ENCODE peak calls at places on chromosomes 3 and 15, in seven cellular contexts. P is neural progenitor cell, X is cardiac muscle cell, J is astrocyte, H is stomach, N is IMR-90, O is left ventricle myocardium inferior. B is an unnamed sample. For H3K36me3 and H3K4me1, the result is how much of the 10 kb centered on the place peaks cover.

GRCh38 chr15:91849180-91849579 is 4.3 kb upstream of the SLCO3A1 start:
- DNase-seq in P (no peak), X (no peak), J (no peak), H (no peak), N (no peak), O (no peak), B (no peak)

GRCh38 chr3:93843981-93844380 is 129.7 kb downstream of the PROS1 start:
- DNase-seq in P (no peak), X (no peak), J (peak), H (no peak), N (peak), O (no peak), B (no peak)

GRCh38 chr15:100852630-100853029 is 27.0 kb upstream of the ALDH1A3 start:
- DNase-seq in P (no peak), X (no peak), J (no peak), H (peak), N (no peak), O (no peak), B (no peak)

GRCh38 chr3:73405853-73406252 is 218.9 kb downstream of the PDZRN3 start:
- DNase-seq in P (no peak), X (no peak), J (no peak), H (no peak), N (peak), O (no peak), B (no peak)

GRCh38 chr3:66858656-66859381 is 139.3 kb upstream of the KBTBD8 start:
- DNase-seq in P (peak), X (no peak), J (no peak), H (no peak), N (no peak), O (no peak), B (no peak)

GRCh38 chr15:76172782-76173181 is 113.0 kb downstream of the TMEM266 start:
- DNase-seq in P (no peak), X (no peak), J (no peak), H (no peak), N (no peak), O (no peak), B (no peak)

GRCh38 chr3:126545544-126545943 is 13.2 kb downstream of the C3orf22 start:
- DNase-seq in P (no peak), X (no peak), J (no peak), H (peak), N (no peak), O (no peak), B (no peak)

GRCh38 chr3:38582941-38583645 is 66.4 kb downstream of the SCN5A start:
- DNase-seq in P (no peak), X (no peak), J (no peak), H (peak), N (no peak), O (no peak), B (peak)

GRCh38 chr3:87191641-87192040 is 35.5 kb upstream of the CHMP2B start:
- DNase-seq in P (no peak), X (no peak), J (peak), H (no peak), N (no peak), O (no peak), B (no peak)

GRCh38 chr15:40549894-40550293 is 14.9 kb downstream of the CCDC32 start:
- DNase-seq in P (no peak), X (peak), J (no peak), H (peak), N (no peak), O (peak), B (no peak)

GRCh38 chr15:90648137-90649070 is 68.7 kb upstream of the BLM start:
- DNase-seq in P (peak), X (peak), J (peak), H (peak), N (peak), O (peak), B (peak)

GRCh38 chr3:132660745-132661067 is 577 bp downstream of the UBA5 start:
- DNase-seq in P (no peak), X (no peak), J (peak), H (no peak), N (peak), O (no peak), B (no peak)

GRCh38 chr3:106172780-106173179 is 304.0 kb upstream of the CBLB start:
- DNase-seq in P (no peak), X (no peak), J (peak), H (no peak), N (no peak), O (no peak), B (no peak)

GRCh38 chr3:43583481-43583880 is 38.3 kb downstream of the ANO10 start:
- DNase-seq in P (no peak), X (no peak), J (no peak), H (no peak), N (no peak), O (no peak), B (no peak)

GRCh38 chr3:38115645-38116427 is 21.1 kb downstream of the ACAA1 start:
- DNase-seq in P (no peak), X (no peak), J (no peak), H (no peak), N (no peak), O (no peak), B (no peak)

GRCh38 chr3:12920967-12921366 is 79.6 kb upstream of the RPL32 start:
- DNase-seq in P (no peak), X (no peak), J (no peak), H (no peak), N (no peak), O (no peak), B (no peak)

GRCh38 chr3:12921736-12922135 is 80.4 kb upstream of the RPL32 start:
- DNase-seq in P (no peak), X (no peak), J (no peak), H (no peak), N (peak), O (no peak), B (no peak)

GRCh38 chr3:12916159-12916558 is 74.8 kb upstream of the RPL32 start:
- DNase-seq in P (no peak), X (no peak), J (no peak), H (no peak), N (no peak), O (no peak), B (no peak)

GRCh38 chr3:12918231-12918630 is 76.9 kb upstream of the RPL32 start:
- DNase-seq in P (no peak), X (no peak), J (no peak), H (no peak), N (no peak), O (no peak), B (no peak)

DNA sequence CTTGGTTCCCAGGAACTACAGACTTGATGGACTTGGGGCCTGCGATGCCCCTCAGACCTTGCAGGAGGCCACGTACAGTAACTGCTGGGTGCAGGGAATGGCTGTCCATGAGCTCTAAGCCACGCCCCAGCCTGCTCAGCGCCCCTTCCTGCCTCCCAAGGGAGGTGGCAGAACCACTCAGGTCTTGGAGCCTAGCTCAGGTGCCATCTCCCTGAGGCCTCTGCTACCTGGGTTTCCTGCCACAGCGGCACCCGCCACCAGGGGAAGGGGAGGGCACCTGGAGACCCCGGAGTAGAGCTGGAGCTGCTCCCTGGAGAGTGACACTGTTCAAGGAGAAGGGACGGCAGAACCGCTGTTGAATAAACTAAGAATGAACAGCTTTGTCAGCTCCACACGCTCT is 77.8 kb upstream of the RPL32 start:
- DNase-seq in P (no peak), X (no peak), J (no peak), H (no peak), N (no peak), O (no peak), B (no peak)
- H3K36me3 ChIP-seq in P (under half), X (under half), J (under half), H (half or more), N (under half), O (half or more), B (under half)

GRCh38 chr15:64583983-64584382 is 123.6 kb downstream of the ZNF609 start:
- DNase-seq in P (no peak), X (no peak), J (no peak), H (no peak), N (no peak), O (no peak), B (no peak)

GRCh38 chr15:64583519-64583918 is 123.1 kb downstream of the ZNF609 start:
- DNase-seq in P (no peak), X (no peak), J (no peak), H (no peak), N (no peak), O (no peak), B (no peak)

GRCh38 chr15:64586974-64587373 is 126.6 kb downstream of the ZNF609 start:
- DNase-seq in P (no peak), X (no peak), J (no peak), H (no peak), N (no peak), O (no peak), B (no peak)

GRCh38 chr15:64589435-64590084 is 129.2 kb downstream of the ZNF609 start:
- DNase-seq in P (no peak), X (no peak), J (no peak), H (no peak), N (no peak), O (no peak), B (no peak)

DNA sequence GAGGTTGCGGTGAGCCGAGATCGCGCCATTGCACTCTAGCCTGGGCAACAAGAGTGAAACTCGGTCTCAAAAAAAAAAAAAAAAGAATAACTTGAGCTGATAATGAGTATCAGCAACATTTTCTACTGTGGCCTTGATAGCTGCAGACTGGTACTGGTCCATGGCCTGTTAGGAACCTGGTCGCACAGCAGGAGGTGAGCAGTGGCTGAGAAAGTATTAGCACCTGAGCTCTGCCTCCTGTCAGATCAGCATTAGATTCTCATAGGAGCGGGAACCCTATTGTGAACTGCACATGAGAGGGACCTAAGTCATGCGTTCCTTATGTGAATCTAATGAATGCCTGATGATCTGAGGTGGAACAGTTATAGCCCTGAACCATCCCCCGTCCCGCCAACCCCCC is 125.9 kb downstream of the ZNF609 start:
- DNase-seq in P (no peak), X (no peak), J (no peak), H (no peak), N (no peak), O (no peak), B (no peak)
- H3K4me1 ChIP-seq in P (under half), X (under half), J (under half), H (under half), N (under half), O (under half), B (half or more)

DNA sequence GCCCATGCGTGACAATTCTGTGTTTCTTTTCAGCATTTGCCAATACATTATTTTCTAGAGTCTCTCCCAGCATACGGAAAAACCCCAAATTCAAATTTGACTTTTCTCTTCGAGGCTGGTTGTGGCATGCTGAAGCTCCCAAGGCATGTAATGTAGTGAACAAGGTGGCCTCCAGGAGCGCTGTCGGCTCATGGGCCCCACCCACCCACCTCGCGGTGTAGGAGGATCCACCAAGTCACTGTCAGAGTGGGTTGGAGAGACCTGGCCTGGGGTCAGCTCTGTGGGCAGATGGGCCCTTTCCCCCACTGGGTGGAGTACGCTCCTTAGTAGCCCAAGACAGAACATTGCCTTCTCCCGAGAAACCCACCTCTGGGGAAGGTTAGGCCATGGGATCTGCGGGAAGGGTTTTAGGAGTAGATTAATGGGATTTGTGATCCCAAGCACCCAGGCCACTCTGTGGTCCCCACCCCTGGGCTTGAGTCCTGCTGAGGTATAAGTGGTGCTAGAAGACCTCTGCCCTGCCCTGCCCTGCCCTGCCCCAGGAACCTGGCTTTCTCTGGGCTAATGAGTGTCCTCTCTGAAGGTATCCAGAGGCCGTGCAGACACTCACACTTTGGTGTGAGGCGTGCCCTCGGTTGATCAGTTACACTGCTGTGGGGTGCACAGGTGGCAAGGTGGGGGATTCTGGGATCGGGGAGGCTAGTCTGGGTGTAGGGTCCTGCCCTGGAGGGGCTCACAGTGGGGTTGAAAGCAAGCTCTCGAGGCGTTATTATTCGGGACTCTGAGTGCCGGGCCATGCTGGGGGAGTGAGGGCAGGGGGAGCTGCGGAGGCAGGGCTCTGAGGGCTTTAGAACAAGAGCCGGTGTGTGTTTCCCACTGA is 97.9 kb downstream of the APBA2 start:
- DNase-seq in P (no peak), X (no peak), J (no peak), H (no peak), N (no peak), O (no peak), B (peak)
- H3K27ac ChIP-seq in P (no peak), X (no peak), J (no peak), H (no peak), N (no peak), O (no peak), B (no peak)

GRCh38 chr3:47000922-47001730 is 21.7 kb downstream of the NBEAL2 start:
- DNase-seq in P (no peak), X (no peak), J (no peak), H (no peak), N (no peak), O (no peak), B (no peak)
- H3K36me3 ChIP-seq in P (under half), X (under half), J (under half), H (half or more), N (under half), O (half or more), B (under half)

GRCh38 chr15:36809380-36809779 is 230.0 kb downstream of the CDIN1 start:
- DNase-seq in P (no peak), X (no peak), J (no peak), H (no peak), N (no peak), O (no peak), B (no peak)
- H3K4me1 ChIP-seq in P (under half), X (half or more), J (under half), H (under half), N (under half), O (under half), B (under half)

DNA sequence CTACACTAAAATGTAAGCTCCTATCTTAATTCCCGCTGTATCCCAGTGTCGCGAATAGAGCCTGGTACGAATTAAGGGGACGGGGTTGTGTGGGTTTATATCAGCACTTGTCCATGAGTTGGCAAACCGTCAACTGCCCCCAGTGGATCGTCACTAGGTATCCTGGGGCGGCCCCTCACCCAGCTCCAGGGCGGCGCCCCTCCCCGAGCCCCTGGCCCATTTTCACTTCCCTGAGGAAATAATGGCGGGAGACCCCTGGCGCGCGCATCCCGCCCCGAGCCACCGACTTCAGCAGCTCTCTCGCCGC is 428 bp downstream of the RUVBL1 start:
- DNase-seq in P (no peak), X (no peak), J (no peak), H (no peak), N (no peak), O (no peak), B (no peak)
- H3K27ac ChIP-seq in P (peak), X (peak), J (peak), H (peak), N (peak), O (peak), B (peak)

GRCh38 chr15:60426870-60427528 is 29.2 kb upstream of the ANXA2 start:
- DNase-seq in P (no peak), X (no peak), J (peak), H (no peak), N (peak), O (no peak), B (no peak)
- H3K36me3 ChIP-seq in P (under half), X (under half), J (under half), H (under half), N (under half), O (under half), B (under half)

GRCh38 chr15:41927516-41927915 is 33.7 kb upstream of the SPTBN5 start:
- DNase-seq in P (no peak), X (no peak), J (no peak), H (no peak), N (no peak), O (no peak), B (no peak)
- H3K4me1 ChIP-seq in P (under half), X (under half), J (under half), H (under half), N (under half), O (half or more), B (under half)

DNA sequence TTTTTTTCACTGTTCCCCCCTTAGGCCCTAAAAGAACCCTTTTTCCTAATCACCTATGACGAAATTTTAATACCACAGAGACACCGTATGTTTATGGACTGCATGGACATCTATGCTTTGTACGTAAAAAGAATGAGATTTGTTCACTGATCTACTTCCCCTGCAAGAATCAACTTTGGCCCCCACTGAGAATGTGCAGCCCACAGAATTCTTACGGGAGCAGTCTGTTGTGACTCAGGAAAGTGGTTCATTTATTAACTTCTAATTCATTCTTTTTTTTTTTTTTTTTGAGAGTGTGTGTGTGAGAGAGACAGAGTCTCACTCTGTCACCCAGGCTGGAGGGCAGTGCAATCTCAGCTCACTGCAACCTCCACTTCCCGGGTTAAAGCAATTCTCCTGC is 17.6 kb downstream of the EIF4E3 start:
- DNase-seq in P (no peak), X (no peak), J (peak), H (no peak), N (peak), O (no peak), B (no peak)
- H3K27ac ChIP-seq in P (no peak), X (no peak), J (no peak), H (no peak), N (no peak), O (no peak), B (no peak)

B was measured in vagina.